ENCODE peak calls at places on chromosomes 11 and 22, in four cellular contexts. One of them, this sample, is unnamed.

GRCh38 chr11:65646288-65646734 is 8.4 kb downstream of the SIPA1 start:
- DNase-seq in A549: no peak
- DNase-seq in HepG2: no peak
- DNase-seq in GM12878: no peak
- DNase-seq in this sample: no peak

GRCh38 chr11:11563193-11563592 is 58.6 kb downstream of the GALNT18 start:
- DNase-seq in HepG2: no peak
- DNase-seq in A549: no peak
- DNase-seq in GM12878: no peak
- DNase-seq in this sample: no peak

GRCh38 chr11:79834015-79834414 is 393.2 kb upstream of the TENM4 start:
- DNase-seq in GM12878: no peak
- DNase-seq in HepG2: no peak
- DNase-seq in A549: no peak
- DNase-seq in this sample: no peak

GRCh38 chr11:63592975-63593395 is 21.2 kb downstream of the PLAAT3 start:
- DNase-seq in GM12878: no peak
- DNase-seq in A549: peak; percentile 62
- DNase-seq in HepG2: no peak
- DNase-seq in this sample: peak; percentile 36

GRCh38 chr11:123430736-123431356 is 777 bp downstream of the GRAMD1B start:
- DNase-seq in HepG2: no peak
- DNase-seq in GM12878: no peak
- DNase-seq in A549: peak; percentile 72
- DNase-seq in this sample: no peak

GRCh38 chr11:120565436-120566155 is 54.0 kb downstream of the GRIK4 start:
- DNase-seq in GM12878: no peak
- DNase-seq in HepG2: no peak
- DNase-seq in A549: no peak
- DNase-seq in this sample: no peak

GRCh38 chr22:27602390-27602789 is 199.2 kb downstream of the MN1 start:
- DNase-seq in GM12878: no peak
- DNase-seq in A549: no peak
- DNase-seq in HepG2: no peak
- DNase-seq in this sample: peak; percentile 55

GRCh38 chr11:94494200-94494545 is 389 bp downstream of the ANKRD49 start:
- DNase-seq in A549: no peak
- DNase-seq in GM12878: no peak
- DNase-seq in HepG2: no peak
- DNase-seq in this sample: no peak

GRCh38 chr11:7512525-7513209 is 1.1 kb upstream of the PPFIBP2 start:
- DNase-seq in A549: no peak
- DNase-seq in GM12878: no peak
- DNase-seq in HepG2: peak; percentile 13
- DNase-seq in this sample: no peak

GRCh38 chr11:86218125-86219081 is 26.1 kb upstream of the EED start:
- DNase-seq in GM12878: peak; percentile 76
- DNase-seq in HepG2: peak; percentile 64
- DNase-seq in A549: peak; percentile 77
- DNase-seq in this sample: peak; percentile 70

DNA sequence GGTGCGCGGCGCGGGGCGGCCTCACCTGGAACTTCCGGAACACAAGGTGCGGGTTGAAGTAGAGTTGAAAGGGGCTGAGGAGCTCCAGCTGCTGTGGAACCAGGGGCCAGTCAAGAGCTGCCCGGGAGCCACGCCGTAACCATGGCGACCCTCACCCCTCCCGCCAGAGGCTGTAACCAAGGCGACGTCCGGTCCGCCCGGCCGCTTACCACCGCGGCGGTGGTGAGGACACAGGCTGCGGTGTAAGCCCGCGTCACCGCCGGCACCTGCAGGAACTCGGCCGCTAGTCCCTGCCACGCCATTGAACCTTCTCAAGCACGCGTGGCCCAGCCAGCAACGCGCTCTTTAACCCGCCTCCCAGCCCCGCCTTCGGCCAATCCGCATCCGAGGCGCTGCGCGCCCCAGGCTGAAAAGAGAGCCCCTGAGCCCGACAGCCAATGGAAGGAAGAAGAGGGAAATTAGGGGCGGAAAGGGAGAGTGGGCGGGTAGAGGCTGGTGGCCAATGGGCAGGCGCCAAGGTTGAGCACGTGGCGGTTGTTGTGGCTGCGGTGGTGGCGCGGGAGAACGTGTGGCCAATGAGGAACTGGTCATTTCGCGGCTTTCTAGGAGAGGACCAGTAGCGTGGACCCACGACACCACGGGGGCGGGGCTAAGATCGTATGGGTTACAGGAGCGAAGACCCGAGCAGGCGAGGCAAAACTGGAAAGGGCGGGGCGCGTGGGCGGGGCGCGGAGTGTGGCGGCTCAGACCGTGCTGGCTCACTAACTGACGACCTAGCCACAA is at the start of gene DERL3:
- DNase-seq in A549: peak; percentile 91
- DNase-seq in GM12878: peak; percentile 98
- DNase-seq in HepG2: no peak
- DNase-seq in this sample: peak; percentile 41
- TF ChIP-seq PBX3 in A549: no peak
- TF ChIP-seq PBX3 in GM12878: no peak
- TF ChIP-seq PBX3 in HepG2: no peak
- TF ChIP-seq PBX3 in this sample: no peak

GRCh38 chr11:2266586-2267305 is 3.6 kb downstream of the ASCL2 start:
- DNase-seq in HepG2: no peak
- DNase-seq in GM12878: no peak
- DNase-seq in A549: no peak
- DNase-seq in this sample: no peak
- TF ChIP-seq PBX3 in HepG2: no peak
- TF ChIP-seq PBX3 in GM12878: no peak
- TF ChIP-seq PBX3 in A549: no peak
- TF ChIP-seq PBX3 in this sample: no peak

DNA sequence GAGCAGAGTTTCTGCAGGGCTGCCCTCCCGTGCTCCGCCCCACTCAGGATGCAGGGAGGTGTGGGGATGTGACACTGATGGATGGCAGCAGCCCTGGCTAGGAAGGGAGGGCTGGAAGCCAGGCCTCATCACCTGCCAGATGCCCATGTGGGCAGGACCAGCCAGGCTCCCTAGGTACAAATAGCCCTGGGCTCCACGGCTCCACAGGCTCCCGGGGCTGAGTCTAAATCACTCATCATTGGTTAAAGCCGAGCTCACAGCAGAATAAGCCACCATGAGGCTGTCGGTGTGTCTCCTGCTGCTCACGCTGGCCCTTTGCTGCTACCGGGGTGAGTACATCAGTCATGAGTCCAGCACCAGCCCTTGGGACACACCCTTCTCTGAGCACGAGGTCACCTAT is at the start of gene SCGB1D1:
- DNase-seq in HepG2: no peak
- DNase-seq in GM12878: no peak
- DNase-seq in A549: no peak
- DNase-seq in this sample: no peak
- TF ChIP-seq PBX3 in HepG2: no peak
- TF ChIP-seq PBX3 in GM12878: no peak
- TF ChIP-seq PBX3 in A549: no peak
- TF ChIP-seq PBX3 in this sample: no peak

GRCh38 chr11:40302669-40303068 is 1156.8 kb downstream of the LRRC4C start:
- DNase-seq in GM12878: no peak
- DNase-seq in A549: no peak
- DNase-seq in HepG2: no peak
- DNase-seq in this sample: no peak

DNA sequence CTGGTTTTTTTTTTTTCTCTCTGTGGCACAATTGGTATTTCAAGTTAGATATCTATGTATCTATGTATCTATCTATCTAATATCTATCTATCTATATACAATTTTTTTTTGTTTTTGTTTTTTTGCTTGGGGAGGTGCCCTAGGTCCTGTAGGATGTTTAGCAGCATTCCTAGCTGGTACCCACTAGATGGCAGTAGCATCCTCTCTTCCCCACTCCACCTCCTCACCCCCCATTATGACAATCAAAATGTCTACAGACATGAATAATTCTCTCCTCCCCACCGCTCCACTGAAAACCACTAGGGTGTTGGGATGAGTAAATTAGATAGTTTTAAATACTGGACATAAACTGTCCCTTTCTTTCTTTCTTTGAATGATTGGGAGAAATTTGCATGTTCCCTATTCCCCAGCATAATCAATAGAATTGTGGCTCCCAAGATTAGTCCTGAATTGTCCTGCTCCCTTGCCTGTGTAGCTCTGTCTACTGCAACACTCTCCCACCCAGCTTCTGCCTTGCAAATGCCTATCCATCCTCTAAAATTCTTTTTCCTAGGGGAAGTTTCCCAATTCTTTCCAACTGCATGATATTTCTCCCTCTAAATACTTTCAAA is 1152.4 kb downstream of the LRRC4C start:
- DNase-seq in A549: peak; percentile 49
- DNase-seq in GM12878: no peak
- DNase-seq in HepG2: peak; percentile 10
- DNase-seq in this sample: peak; percentile 60
- TF ChIP-seq PBX3 in A549: no peak
- TF ChIP-seq PBX3 in GM12878: no peak
- TF ChIP-seq PBX3 in HepG2: no peak
- TF ChIP-seq PBX3 in this sample: peak; percentile 20

GRCh38 chr11:130166457-130166784 is 6.8 kb downstream of the ST14 start:
- DNase-seq in HepG2: peak; percentile 33
- DNase-seq in GM12878: no peak
- DNase-seq in A549: peak; percentile 81
- DNase-seq in this sample: peak; percentile 46
- TF ChIP-seq PBX3 in HepG2: no peak
- TF ChIP-seq PBX3 in GM12878: no peak
- TF ChIP-seq PBX3 in A549: no peak
- TF ChIP-seq PBX3 in this sample: peak; percentile 62

GRCh38 chr11:69874178-69874983 is 55.2 kb upstream of the FGF3 start:
- DNase-seq in GM12878: no peak
- DNase-seq in A549: no peak
- DNase-seq in HepG2: no peak
- DNase-seq in this sample: peak; percentile 15

GRCh38 chr11:69877235-69877634 is 58.0 kb upstream of the FGF3 start:
- DNase-seq in GM12878: no peak
- DNase-seq in A549: no peak
- DNase-seq in HepG2: no peak
- DNase-seq in this sample: no peak

GRCh38 chr11:69876013-69876412 is 56.8 kb upstream of the FGF3 start:
- DNase-seq in GM12878: no peak
- DNase-seq in A549: no peak
- DNase-seq in HepG2: no peak
- DNase-seq in this sample: no peak

GRCh38 chr11:69873166-69874077 is 54.2 kb upstream of the FGF3 start:
- DNase-seq in GM12878: no peak
- DNase-seq in HepG2: no peak
- DNase-seq in A549: no peak
- DNase-seq in this sample: no peak

GRCh38 chr11:69874984-69875673 is 55.9 kb upstream of the FGF3 start:
- DNase-seq in A549: no peak
- DNase-seq in HepG2: no peak
- DNase-seq in GM12878: no peak
- DNase-seq in this sample: peak; percentile 13
- TF ChIP-seq PBX3 in A549: no peak
- TF ChIP-seq PBX3 in HepG2: no peak
- TF ChIP-seq PBX3 in GM12878: no peak
- TF ChIP-seq PBX3 in this sample: no peak

GRCh38 chr22:35008213-35008612 is 57.7 kb upstream of the ISX start:
- DNase-seq in GM12878: peak; percentile 41
- DNase-seq in HepG2: no peak
- DNase-seq in A549: no peak
- DNase-seq in this sample: no peak
- TF ChIP-seq PBX3 in GM12878: no peak
- TF ChIP-seq PBX3 in HepG2: no peak
- TF ChIP-seq PBX3 in A549: no peak
- TF ChIP-seq PBX3 in this sample: no peak

DNA sequence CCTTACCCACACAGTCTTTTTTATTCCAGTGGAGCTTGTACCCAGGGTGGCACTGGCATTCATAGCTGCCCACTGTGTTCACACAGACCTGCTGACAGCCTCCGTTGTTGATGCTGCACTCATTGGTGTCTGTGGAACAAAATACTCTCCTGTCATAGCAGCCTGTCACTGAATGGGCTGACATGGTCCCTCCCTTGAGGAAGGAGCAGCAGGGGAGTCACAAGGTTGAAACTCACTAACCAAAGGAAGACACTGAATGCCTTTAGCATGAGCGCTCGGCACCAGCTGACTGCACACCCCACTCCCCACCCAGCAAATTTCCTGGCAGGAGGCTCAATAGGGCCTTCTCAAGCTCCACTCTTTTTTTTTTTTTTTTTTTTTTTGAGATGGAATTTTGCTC is 37.8 kb downstream of the SCUBE2 start:
- DNase-seq in GM12878: no peak
- DNase-seq in HepG2: no peak
- DNase-seq in A549: no peak
- DNase-seq in this sample: no peak
- TF ChIP-seq PBX3 in GM12878: no peak
- TF ChIP-seq PBX3 in HepG2: no peak
- TF ChIP-seq PBX3 in A549: no peak
- TF ChIP-seq PBX3 in this sample: no peak

GRCh38 chr11:95695181-95695580 is 94.4 kb downstream of the FAM76B start:
- DNase-seq in GM12878: no peak
- DNase-seq in A549: no peak
- DNase-seq in HepG2: no peak
- DNase-seq in this sample: no peak

GRCh38 chr11:95699631-95700470 is 89.7 kb downstream of the FAM76B start:
- DNase-seq in HepG2: no peak
- DNase-seq in GM12878: no peak
- DNase-seq in A549: no peak
- DNase-seq in this sample: no peak

GRCh38 chr11:95700471-95700817 is 89.1 kb downstream of the FAM76B start:
- DNase-seq in GM12878: no peak
- DNase-seq in A549: no peak
- DNase-seq in HepG2: no peak
- DNase-seq in this sample: no peak

GRCh38 chr11:95698939-95699562 is 90.5 kb downstream of the FAM76B start:
- DNase-seq in HepG2: peak; percentile 14
- DNase-seq in GM12878: no peak
- DNase-seq in A549: no peak
- DNase-seq in this sample: no peak

GRCh38 chr11:95697614-95698408 is 91.8 kb downstream of the FAM76B start:
- DNase-seq in GM12878: no peak
- DNase-seq in HepG2: no peak
- DNase-seq in A549: no peak
- DNase-seq in this sample: no peak
- TF ChIP-seq PBX3 in GM12878: no peak
- TF ChIP-seq PBX3 in HepG2: no peak
- TF ChIP-seq PBX3 in A549: no peak
- TF ChIP-seq PBX3 in this sample: no peak

GRCh38 chr11:16542353-16542752 is 186.0 kb upstream of the SOX6 start:
- DNase-seq in A549: no peak
- DNase-seq in GM12878: no peak
- DNase-seq in HepG2: no peak
- DNase-seq in this sample: no peak

DNA sequence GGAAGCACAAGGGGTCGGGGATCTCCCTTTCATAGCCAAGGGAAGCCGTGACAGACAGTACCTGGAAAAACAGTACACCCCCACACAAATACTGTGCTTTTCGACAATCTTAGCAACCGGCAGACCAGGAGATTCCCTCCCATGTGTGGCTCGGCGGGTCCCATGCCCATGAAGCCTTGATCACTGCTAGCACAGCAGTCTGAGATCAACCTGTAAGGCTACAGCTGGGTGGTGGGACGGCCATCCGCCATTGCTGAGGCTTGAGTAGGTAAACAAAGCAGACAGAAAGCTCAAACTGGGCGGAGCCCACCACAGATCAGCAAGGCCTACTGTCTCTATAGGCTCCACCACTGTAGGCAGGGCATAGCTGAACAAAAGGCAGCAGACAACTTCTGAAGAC is 180.2 kb upstream of the SOX6 start:
- DNase-seq in GM12878: no peak
- DNase-seq in HepG2: no peak
- DNase-seq in A549: no peak
- DNase-seq in this sample: no peak
- TF ChIP-seq PBX3 in GM12878: no peak
- TF ChIP-seq PBX3 in HepG2: no peak
- TF ChIP-seq PBX3 in A549: no peak
- TF ChIP-seq PBX3 in this sample: no peak